ENCODE peak calls at places on chromosomes 11 and 22, in six cellular contexts. H is cardiac fibroblast, E is astrocyte of the hippocampus, Z is endothelial cell, F is NCI-H1105, M is kidney glomerular epithelial cell. P is an unnamed sample.

GRCh38 chr11:30346068-30346688 is 23.3 kb downstream of the ARL14EP start:
- DNase-seq in H (peak), Z (peak), F (peak), M (peak), E (peak), P (peak)

GRCh38 chr11:131663403-131664200 is 293.2 kb downstream of the NTM start:
- DNase-seq in E (peak), M (no peak), Z (no peak), H (no peak), F (no peak), P (no peak)

GRCh38 chr22:19525116-19525660 is 978 bp upstream of the CLDN5 start:
- DNase-seq in H (no peak), Z (no peak), E (no peak), M (no peak), F (no peak), P (no peak)

GRCh38 chr11:17897495-17897894 is 115.4 kb downstream of the SERGEF start:
- DNase-seq in F (no peak), E (no peak), Z (no peak), H (no peak), M (no peak), P (no peak)

GRCh38 chr22:28002181-28002700 is 83.2 kb upstream of the PITPNB start:
- DNase-seq in H (no peak), F (no peak), M (no peak), Z (no peak), E (no peak), P (peak)

GRCh38 chr11:119100246-119100959 is 1.2 kb downstream of the DPAGT1 start:
- DNase-seq in E (peak), F (no peak), Z (no peak), H (peak), M (no peak), P (peak)

GRCh38 chr11:60952742-60953170 is 780 bp upstream of the SLC15A3 start:
- DNase-seq in H (no peak), Z (no peak), M (no peak), E (no peak), F (no peak), P (no peak)

GRCh38 chr11:116373545-116373944 is 399.2 kb downstream of the BUD13 start:
- DNase-seq in Z (no peak), M (no peak), E (no peak), F (no peak), H (no peak), P (no peak)

GRCh38 chr11:6542727-6543126 is 45.6 kb downstream of the DNHD1 start:
- DNase-seq in M (no peak), E (no peak), H (no peak), Z (no peak), F (no peak), P (no peak)

GRCh38 chr11:104129138-104129537 is 34.8 kb downstream of the PDGFD start:
- DNase-seq in F (no peak), M (no peak), Z (no peak), H (no peak), E (no peak), P (no peak)

GRCh38 chr11:62233730-62234129 is 8.3 kb upstream of the SCGB1D2 start:
- DNase-seq in E (no peak), M (no peak), H (no peak), Z (no peak), F (no peak), P (no peak)

GRCh38 chr11:63007920-63008319 is 7.7 kb downstream of the SLC22A8 start:
- DNase-seq in Z (no peak), E (no peak), F (no peak), M (no peak), H (no peak), P (no peak)

GRCh38 chr11:62879554-62879953 is 1.1 kb upstream of the SLC3A2 start:
- DNase-seq in F (no peak), Z (no peak), E (peak), H (peak), M (no peak), P (peak)

GRCh38 chr11:121489823-121490222 is 37.1 kb upstream of the SORL1-AS1 start:
- DNase-seq in H (no peak), F (no peak), Z (no peak), M (no peak), E (no peak), P (no peak)

GRCh38 chr22:46355996-46356471 is 20.5 kb downstream of the TRMU start:
- DNase-seq in M (no peak), F (no peak), H (no peak), E (no peak), Z (no peak), P (no peak)

GRCh38 chr11:59801981-59802638 is 8.5 kb downstream of the MRPL16 start:
- DNase-seq in Z (peak), M (peak), H (peak), E (no peak), F (no peak), P (peak)

GRCh38 chr11:31355817-31356216 is 13.7 kb downstream of the DCDC1 start:
- DNase-seq in M (no peak), E (no peak), H (no peak), Z (no peak), F (no peak), P (no peak)

GRCh38 chr11:20457001-20457768 is 69.7 kb downstream of the PRMT3 start:
- DNase-seq in Z (no peak), H (no peak), E (no peak), F (no peak), M (no peak), P (peak)

GRCh38 chr11:28690746-28691145 is 582.6 kb downstream of the METTL15 start:
- DNase-seq in E (no peak), M (no peak), F (no peak), Z (no peak), H (no peak), P (no peak)

GRCh38 chr22:25452116-25452700 is 112.3 kb upstream of the GRK3 start:
- DNase-seq in M (no peak), E (no peak), F (no peak), Z (no peak), H (peak), P (peak)

GRCh38 chr11:2674681-2675131 is 25.1 kb downstream of the KCNQ1OT1 start:
- DNase-seq in H (no peak), F (no peak), E (peak), M (no peak), Z (no peak), P (no peak)

GRCh38 chr11:112339566-112339965 is 78.9 kb upstream of the PLET1 start:
- DNase-seq in Z (no peak), H (no peak), E (no peak), F (no peak), M (no peak), P (no peak)

P was measured in fibroblast of gingiva.